ENCODE peak calls at places on chromosomes 13 and 19, in nine cellular contexts. I is psoas muscle, H is uterus, Q is fibroblast of lung, W is colonic mucosa, Z is A549, F is breast epithelium, R is tibial artery, M is heart right ventricle. O is an unnamed sample. For H3K4me1, the result is how much of the 10 kb centered on the place peaks cover.

GRCh38 chr19:2282062-2282861 is at the start of gene PEAK3:
- DNase-seq in I (peak), H (peak), Q (peak), W (peak), Z (no peak), F (no peak), R (peak), M (peak), O (peak)

GRCh38 chr13:96285729-96286128 is 195.8 kb downstream of the HS6ST3 start:
- DNase-seq in I (no peak), H (no peak), Q (no peak), W (no peak), Z (no peak), F (no peak), R (no peak), M (no peak), O (no peak)

GRCh38 chr13:25170554-25171107 is 1.5 kb downstream of the AMER2 start:
- DNase-seq in I (no peak), H (no peak), Q (no peak), W (no peak), Z (no peak), F (no peak), R (no peak), M (no peak), O (no peak)

GRCh38 chr19:1223018-1223855 is 14.6 kb downstream of the CBARP start:
- DNase-seq in I (peak), H (no peak), Q (no peak), W (no peak), Z (no peak), F (no peak), R (no peak), M (no peak), O (no peak)

GRCh38 chr19:48837081-48837524 is 812 bp upstream of the HSD17B14 start:
- DNase-seq in I (peak), H (peak), Q (peak), W (peak), Z (peak), F (peak), R (peak), M (peak), O (no peak)

GRCh38 chr19:29547981-29548380 is 22.2 kb downstream of the VSTM2B start:
- DNase-seq in I (no peak), H (no peak), Q (no peak), W (no peak), Z (no peak), F (peak), R (peak), M (no peak), O (no peak)

GRCh38 chr13:44274838-44275237 is 98.8 kb upstream of the SERP2 start:
- DNase-seq in I (no peak), H (no peak), Q (peak), W (no peak), Z (no peak), F (no peak), R (no peak), M (no peak), O (no peak)

GRCh38 chr13:112688560-112689497 is 1.0 kb upstream of the ATP11A start:
- DNase-seq in I (no peak), H (no peak), Q (peak), W (peak), Z (no peak), F (no peak), R (peak), M (no peak), O (no peak)

GRCh38 chr13:60226507-60226906 is 62.8 kb upstream of the DIAPH3 start:
- DNase-seq in I (no peak), H (no peak), Q (peak), W (no peak), Z (no peak), F (no peak), R (no peak), M (no peak), O (no peak)

GRCh38 chr13:90867336-90867683 is 480.2 kb upstream of the MIR17HG start:
- DNase-seq in I (peak), H (peak), Q (peak), W (peak), Z (peak), F (peak), R (peak), M (peak), O (no peak)

GRCh38 chr19:17721821-17722220 is 2.5 kb downstream of the MAP1S start:
- DNase-seq in I (no peak), H (no peak), Q (no peak), W (no peak), Z (no peak), F (no peak), R (peak), M (peak), O (no peak)

GRCh38 chr13:40984670-40985366 is 34.3 kb downstream of the ELF1 start:
- DNase-seq in I (no peak), H (no peak), Q (no peak), W (no peak), Z (no peak), F (no peak), R (no peak), M (no peak), O (no peak)

GRCh38 chr13:79457948-79458347 is 23.0 kb upstream of the NDFIP2 start:
- DNase-seq in I (no peak), H (no peak), Q (peak), W (no peak), Z (no peak), F (no peak), R (no peak), M (no peak), O (no peak)

GRCh38 chr13:99958402-99959126 is 13.0 kb downstream of the ZIC5 start:
- DNase-seq in I (no peak), H (no peak), Q (no peak), W (no peak), Z (no peak), F (no peak), R (no peak), M (no peak), O (no peak)

GRCh38 chr13:99955107-99955746 is 16.3 kb downstream of the ZIC5 start:
- DNase-seq in I (no peak), H (no peak), Q (no peak), W (no peak), Z (no peak), F (no peak), R (no peak), M (no peak), O (no peak)

GRCh38 chr13:99955747-99956472 is 15.7 kb downstream of the ZIC5 start:
- DNase-seq in I (no peak), H (no peak), Q (no peak), W (no peak), Z (no peak), F (no peak), R (no peak), M (no peak), O (no peak)

GRCh38 chr13:99959127-99959529 is 12.4 kb downstream of the ZIC5 start:
- DNase-seq in I (no peak), H (no peak), Q (no peak), W (no peak), Z (no peak), F (no peak), R (no peak), M (no peak), O (no peak)

DNA sequence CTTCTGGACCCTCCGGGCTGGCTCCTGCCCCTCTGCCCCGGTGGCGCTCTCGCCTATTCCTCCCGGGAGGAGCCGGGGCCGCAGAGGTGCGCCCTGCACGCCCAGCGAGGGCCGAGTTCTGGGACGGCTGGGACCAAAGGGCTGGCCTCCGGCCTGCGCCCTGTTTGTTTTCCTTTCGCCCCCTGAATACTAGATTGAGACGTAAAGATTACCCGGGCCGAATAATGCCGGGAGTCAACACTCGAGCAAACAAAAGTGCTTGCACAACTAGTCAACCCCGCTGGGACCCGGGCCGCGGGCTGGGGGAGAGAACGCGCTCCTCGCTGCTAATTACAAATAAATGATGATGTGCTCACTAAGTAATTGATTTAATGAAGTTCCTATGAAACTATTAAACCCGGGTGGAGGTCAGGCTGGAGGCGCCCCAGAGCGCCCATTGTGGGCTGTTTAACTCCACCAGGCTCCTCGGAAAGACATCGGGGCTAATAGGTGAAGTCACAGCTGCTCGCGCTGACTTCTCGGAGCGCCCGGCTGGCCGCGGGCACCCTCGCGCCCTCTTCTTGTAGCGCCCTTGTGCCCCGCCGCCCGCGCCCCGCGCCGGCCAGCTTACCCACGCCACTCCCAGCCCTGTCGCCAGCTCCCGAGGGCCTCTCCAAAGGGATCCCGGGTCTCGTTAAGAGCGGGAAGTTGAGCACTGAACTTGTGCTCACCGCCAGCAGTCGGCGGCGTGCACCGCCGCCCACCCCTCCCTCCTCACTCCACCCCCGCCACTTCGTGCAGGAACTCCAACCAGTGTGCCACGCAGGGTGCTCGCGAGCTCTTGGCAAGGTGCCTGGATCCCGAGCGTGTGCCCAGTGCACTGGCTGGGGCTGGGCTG is 14.9 kb downstream of the ZIC5 start:
- DNase-seq in I (no peak), H (no peak), Q (no peak), W (no peak), Z (no peak), F (no peak), R (no peak), M (no peak), O (no peak)
- TF ChIP-seq CTCF in I (no peak), H (no peak), Q (no peak), W (no peak), Z (no peak), F (no peak), R (no peak), M (no peak), O (no peak)

GRCh38 chr19:50718255-50719118 is 1.1 kb downstream of the SHANK1 start:
- DNase-seq in I (peak), H (no peak), Q (no peak), W (no peak), Z (no peak), F (no peak), R (no peak), M (no peak), O (no peak)

GRCh38 chr19:50716178-50717025 is 3.2 kb downstream of the SHANK1 start:
- DNase-seq in I (no peak), H (no peak), Q (no peak), W (no peak), Z (no peak), F (no peak), R (no peak), M (no peak), O (no peak)

GRCh38 chr19:50719119-50719435 is 525 bp downstream of the SHANK1 start:
- DNase-seq in I (no peak), H (no peak), Q (no peak), W (no peak), Z (no peak), F (no peak), R (no peak), M (no peak), O (no peak)

GRCh38 chr19:50717026-50717723 is 2.4 kb downstream of the SHANK1 start:
- DNase-seq in I (peak), H (no peak), Q (no peak), W (no peak), Z (no peak), F (no peak), R (no peak), M (no peak), O (no peak)

DNA sequence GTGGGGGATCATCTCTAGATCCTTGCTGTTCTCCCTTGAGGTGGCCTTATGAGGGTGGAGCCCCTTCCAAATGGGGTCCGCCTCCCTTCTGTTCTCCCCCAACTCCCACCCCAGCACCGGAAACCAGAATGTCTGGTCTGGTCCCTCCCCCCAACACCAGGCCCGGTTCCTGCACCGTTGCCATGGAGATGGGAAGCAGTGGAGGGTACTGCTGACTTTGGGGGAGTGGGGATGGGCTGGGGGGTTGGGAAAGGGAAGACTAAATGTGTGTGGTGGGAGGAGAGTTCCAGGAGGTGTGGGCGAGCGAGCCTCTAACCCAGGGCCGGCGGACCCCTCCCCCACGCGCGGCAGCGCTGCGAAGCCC is 1.7 kb downstream of the SHANK1 start:
- DNase-seq in I (no peak), H (no peak), Q (no peak), W (no peak), Z (no peak), F (no peak), R (no peak), M (no peak), O (no peak)
- H3K4me3 ChIP-seq in I (no peak), H (no peak), Q (no peak), W (no peak), Z (peak), F (no peak), R (no peak), M (no peak), O (no peak)

GRCh38 chr19:51367565-51368365 is 1.0 kb downstream of the CLDND2 start:
- DNase-seq in I (peak), H (peak), Q (peak), W (peak), Z (peak), F (peak), R (peak), M (peak), O (peak)
- H3K4me1 ChIP-seq in I (under half), H (under half), Q (under half), W (under half), Z (under half), F (under half), R (under half), M (under half), O (under half)

GRCh38 chr13:52968074-52968700 is 60.4 kb upstream of the OLFM4 start:
- DNase-seq in I (peak), H (peak), Q (peak), W (peak), Z (peak), F (peak), R (peak), M (peak), O (peak)
- TF ChIP-seq CTCF in I (peak), H (peak), Q (peak), W (peak), Z (peak), F (peak), R (peak), M (peak), O (peak)

GRCh38 chr13:48078251-48078656 is 16.6 kb downstream of the MED4 start:
- DNase-seq in I (no peak), H (no peak), Q (no peak), W (no peak), Z (peak), F (no peak), R (no peak), M (no peak), O (no peak)

GRCh38 chr13:48070942-48071341 is 24.0 kb downstream of the MED4 start:
- DNase-seq in I (no peak), H (no peak), Q (no peak), W (no peak), Z (no peak), F (no peak), R (no peak), M (no peak), O (no peak)

GRCh38 chr13:48072787-48073186 is 22.1 kb downstream of the MED4 start:
- DNase-seq in I (no peak), H (no peak), Q (no peak), W (no peak), Z (no peak), F (no peak), R (no peak), M (no peak), O (no peak)

GRCh38 chr13:48072304-48072703 is 22.6 kb downstream of the MED4 start:
- DNase-seq in I (no peak), H (no peak), Q (no peak), W (no peak), Z (no peak), F (no peak), R (no peak), M (no peak), O (no peak)

DNA sequence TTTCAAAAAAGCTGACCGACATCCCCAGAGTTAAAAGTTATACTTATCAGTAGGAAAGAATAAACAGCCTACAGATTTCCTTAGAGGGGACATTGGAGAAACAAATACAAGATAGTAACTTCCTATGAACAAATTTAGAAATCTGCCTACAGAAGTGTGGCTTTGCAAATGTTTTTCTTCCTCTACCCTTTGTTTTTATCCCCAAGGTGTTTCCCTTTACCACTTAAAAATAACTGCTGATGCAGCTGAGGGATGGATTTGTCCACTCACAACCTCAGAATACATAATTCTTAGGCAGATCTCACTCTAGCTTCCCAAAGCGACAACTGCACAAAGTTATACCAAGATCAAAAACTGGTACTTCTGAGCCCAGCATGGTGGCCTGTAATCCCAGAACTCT is 20.9 kb downstream of the MED4 start:
- DNase-seq in I (no peak), H (no peak), Q (no peak), W (no peak), Z (no peak), F (no peak), R (no peak), M (no peak), O (no peak)
- H3K4me3 ChIP-seq in I (no peak), H (no peak), Q (no peak), W (no peak), Z (no peak), F (no peak), R (no peak), M (no peak), O (no peak)

DNA sequence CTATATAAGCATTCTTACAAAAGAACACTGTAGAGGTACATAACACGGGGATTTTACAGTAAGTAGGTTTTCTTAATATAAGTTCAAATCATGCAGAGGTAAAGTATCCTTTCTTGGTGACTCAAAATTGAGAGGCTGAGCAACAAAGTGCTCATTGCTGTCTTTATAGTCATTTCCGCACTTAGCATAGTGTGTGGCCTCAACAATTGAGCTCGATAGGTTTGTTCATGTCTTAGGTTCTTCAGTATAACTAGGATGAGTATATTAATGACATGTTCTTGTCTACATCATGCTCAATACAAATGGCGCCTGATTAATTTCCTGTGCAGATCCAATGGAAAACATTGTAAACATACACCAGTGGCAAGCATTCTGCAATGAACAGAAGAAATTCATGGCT is 1.4 kb downstream of the WDFY2 start:
- DNase-seq in I (no peak), H (no peak), Q (no peak), W (no peak), Z (no peak), F (no peak), R (no peak), M (no peak), O (no peak)
- H3K4me1 ChIP-seq in I (under half), H (under half), Q (under half), W (under half), Z (half or more), F (under half), R (under half), M (under half), O (half or more)

DNA sequence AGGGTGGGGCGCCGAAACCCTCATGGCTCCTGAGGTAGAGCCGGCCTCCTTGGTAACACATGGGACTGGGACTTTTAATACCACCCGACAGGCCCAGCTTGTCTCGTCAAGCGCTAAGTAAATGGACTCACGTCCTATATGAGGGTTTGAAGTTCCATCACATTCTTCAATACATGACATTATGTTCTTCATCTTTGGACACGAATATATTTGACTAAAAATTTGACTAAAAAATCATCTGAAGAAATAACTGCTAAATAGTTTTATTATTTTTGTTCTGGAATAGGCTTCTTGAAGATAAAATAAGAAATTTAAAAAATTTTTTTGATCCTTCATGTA is 335 bp upstream of the ZNF607 start:
- DNase-seq in I (no peak), H (no peak), Q (no peak), W (no peak), Z (no peak), F (no peak), R (no peak), M (no peak), O (no peak)
- TF ChIP-seq CTCF in I (no peak), H (no peak), Q (no peak), W (no peak), Z (no peak), F (no peak), R (no peak), M (no peak), O (peak)

GRCh38 chr19:36850646-36851442 is at the start of gene ZNF345:
- DNase-seq in I (peak), H (peak), Q (peak), W (peak), Z (peak), F (peak), R (peak), M (peak), O (peak)
- H3K4me3 ChIP-seq in I (peak), H (peak), Q (peak), W (peak), Z (peak), F (peak), R (peak), M (peak), O (peak)

GRCh38 chr19:10126213-10126639 is 6.5 kb upstream of the EIF3G start:
- DNase-seq in I (no peak), H (no peak), Q (no peak), W (no peak), Z (no peak), F (no peak), R (no peak), M (no peak), O (no peak)
- H3K4me1 ChIP-seq in I (under half), H (under half), Q (under half), W (under half), Z (under half), F (under half), R (under half), M (under half), O (under half)